ENCODE peak calls at places on chromosomes 1 and 21, in seven cellular contexts. A is IMR-90, P is mesenchymal stem cell, V is mesendoderm, R is neuronal stem cell, O is H1, U is H9. B is an unnamed sample.

GRCh38 chr21:45140346-45140940 is 66.1 kb downstream of the ADARB1 start:
- DNase-seq in V (peak), U (peak), A (peak), P (peak), R (peak), O (peak), B (peak)

GRCh38 chr1:238318294-238318908 is 427.7 kb upstream of the ZP4 start:
- DNase-seq in U (no peak), V (no peak), O (no peak), R (no peak), A (no peak), P (no peak), B (no peak)

GRCh38 chr1:209736467-209737117 is 19.3 kb upstream of the TRAF3IP3 start:
- DNase-seq in U (no peak), P (no peak), O (no peak), A (no peak), V (no peak), R (no peak), B (no peak)

GRCh38 chr1:154999651-155000474 is 2.7 kb upstream of the ZBTB7B start:
- DNase-seq in V (peak), R (no peak), U (peak), A (no peak), P (peak), O (no peak), B (peak)

GRCh38 chr1:41464886-41465285 is 19.6 kb downstream of the EDN2 start:
- DNase-seq in V (no peak), R (no peak), P (no peak), A (no peak), O (no peak), U (no peak), B (no peak)

GRCh38 chr1:150012611-150013010 is 2.1 kb upstream of the OTUD7B start:
- DNase-seq in O (no peak), U (no peak), A (peak), V (no peak), R (no peak), P (no peak), B (no peak)

GRCh38 chr1:85184245-85184644 is 16.6 kb downstream of the SYDE2 start:
- DNase-seq in A (no peak), V (no peak), U (no peak), O (no peak), P (no peak), R (no peak), B (no peak)

GRCh38 chr1:7267493-7267892 is 482.2 kb downstream of the CAMTA1 start:
- DNase-seq in O (no peak), P (peak), V (no peak), A (peak), U (no peak), R (no peak), B (no peak)

GRCh38 chr1:203828424-203828823 is 33.0 kb upstream of the SNRPE start:
- DNase-seq in V (no peak), A (no peak), R (no peak), P (no peak), O (no peak), U (no peak), B (no peak)

GRCh38 chr1:41030872-41031616 is 9.5 kb upstream of the SLFNL1 start:
- DNase-seq in P (no peak), R (no peak), O (no peak), A (no peak), U (no peak), V (no peak), B (no peak)

GRCh38 chr1:69835924-69836323 is 268.2 kb downstream of the LRRC7 start:
- DNase-seq in R (no peak), O (no peak), V (no peak), P (no peak), U (no peak), A (no peak), B (no peak)

GRCh38 chr1:88169939-88170338 is 514.1 kb upstream of the PKN2 start:
- DNase-seq in O (no peak), V (no peak), U (no peak), A (no peak), R (no peak), P (no peak), B (no peak)

GRCh38 chr1:88180449-88181108 is 503.5 kb upstream of the PKN2 start:
- DNase-seq in O (peak), P (peak), V (peak), U (peak), R (peak), A (peak), B (peak)

GRCh38 chr1:88175631-88176226 is 508.3 kb upstream of the PKN2 start:
- DNase-seq in O (no peak), V (no peak), A (peak), U (no peak), P (peak), R (no peak), B (no peak)

GRCh38 chr1:88179943-88180342 is 504.1 kb upstream of the PKN2 start:
- DNase-seq in V (peak), U (no peak), P (no peak), O (no peak), A (no peak), R (no peak), B (no peak)

DNA sequence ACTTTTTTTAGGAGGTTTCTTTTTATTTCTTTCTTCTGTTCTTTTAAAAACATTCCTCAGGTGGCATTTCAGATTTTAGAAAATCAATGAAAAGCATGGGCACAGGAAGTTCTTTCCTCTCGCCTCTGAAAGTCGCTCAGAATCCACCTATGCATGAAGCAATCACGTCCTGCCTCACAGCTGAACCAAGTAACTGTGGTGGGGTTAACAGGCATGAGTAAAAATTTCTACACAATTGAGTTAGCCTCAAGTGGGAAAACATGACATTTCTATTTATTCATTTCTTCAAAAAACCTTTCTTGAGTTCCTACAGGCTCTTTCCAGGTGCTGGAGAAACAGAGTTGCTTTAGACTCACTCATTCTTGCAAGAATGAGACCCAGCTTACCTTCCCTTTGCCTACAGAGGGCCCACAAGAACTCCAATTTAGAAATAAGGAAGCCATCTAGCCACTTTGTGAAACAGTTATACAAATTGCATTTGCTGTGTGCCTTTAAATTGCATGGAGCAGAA is 508.9 kb upstream of the PKN2 start:
- DNase-seq in A (no peak), V (no peak), P (no peak), O (no peak), R (no peak), U (no peak), B (no peak)
- H2BK5ac ChIP-seq in A (no peak), V (no peak), P (no peak), O (no peak), R (no peak), U (no peak), B (peak)

GRCh38 chr1:199901341-199901740 is 126.2 kb upstream of the NR5A2 start:
- DNase-seq in V (no peak), R (no peak), O (no peak), U (no peak), P (no peak), A (no peak), B (no peak)
- H2BK5ac ChIP-seq in V (no peak), R (no peak), O (no peak), U (no peak), P (no peak), A (no peak), B (no peak)

GRCh38 chr1:25515033-25515432 is 28.4 kb upstream of the LDLRAP1 start:
- DNase-seq in R (no peak), A (no peak), U (no peak), V (no peak), O (no peak), P (no peak), B (no peak)
- H2BK5ac ChIP-seq in R (no peak), A (no peak), U (no peak), V (no peak), O (no peak), P (no peak), B (no peak)

GRCh38 chr1:170273556-170274501 is 128.1 kb downstream of the NTMT2 start:
- DNase-seq in V (no peak), A (no peak), R (no peak), U (no peak), O (no peak), P (peak), B (no peak)

GRCh38 chr1:170267317-170267716 is 121.6 kb downstream of the NTMT2 start:
- DNase-seq in U (peak), O (peak), V (peak), P (peak), A (peak), R (no peak), B (no peak)

GRCh38 chr1:170271430-170271829 is 125.7 kb downstream of the NTMT2 start:
- DNase-seq in A (no peak), O (no peak), U (no peak), R (no peak), P (no peak), V (no peak), B (no peak)
- H2BK5ac ChIP-seq in A (no peak), O (no peak), U (no peak), R (no peak), P (no peak), V (no peak), B (no peak)

DNA sequence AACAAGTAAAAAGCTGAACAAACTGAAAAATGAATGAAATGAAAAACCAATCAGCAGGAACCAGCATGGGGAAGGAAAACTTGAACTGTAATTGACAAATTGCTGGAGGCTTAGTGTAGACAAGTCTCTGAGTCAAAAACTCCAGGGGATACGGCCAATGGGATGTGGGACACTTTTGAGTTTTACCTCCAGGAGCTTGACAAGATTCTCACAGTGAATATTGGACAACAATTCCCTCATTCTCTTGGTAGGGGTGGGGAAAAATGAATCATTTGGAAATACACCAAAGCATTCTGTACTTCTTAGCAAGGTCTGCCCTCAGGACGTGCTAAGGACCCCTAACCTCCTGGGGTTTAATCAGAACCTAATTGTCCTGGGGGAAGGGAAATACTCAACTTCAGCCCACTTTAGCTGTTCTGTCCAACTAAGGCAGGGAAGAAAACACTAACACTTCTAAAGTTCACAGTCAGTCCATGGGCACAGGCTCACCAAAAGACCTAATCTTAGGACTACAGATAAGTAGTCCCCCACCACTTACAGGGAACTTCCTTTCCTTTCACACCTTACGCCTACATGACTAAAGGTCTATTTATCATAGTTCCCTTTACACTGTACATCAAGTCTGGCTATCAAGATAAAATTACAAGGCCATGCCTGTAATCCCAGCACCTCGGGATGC is 60.7 kb upstream of the CDC42BPA start:
- DNase-seq in O (no peak), P (no peak), V (no peak), U (no peak), R (no peak), A (no peak), B (no peak)
- H2BK5ac ChIP-seq in O (no peak), P (no peak), V (no peak), U (no peak), R (no peak), A (no peak), B (no peak)

GRCh38 chr1:9763914-9764313 is 59.9 kb downstream of the CLSTN1 start:
- DNase-seq in R (no peak), V (no peak), U (no peak), A (no peak), O (no peak), P (no peak), B (no peak)

GRCh38 chr1:9770276-9770675 is 53.5 kb downstream of the CLSTN1 start:
- DNase-seq in U (no peak), A (no peak), O (no peak), P (no peak), R (no peak), V (no peak), B (no peak)

GRCh38 chr1:9766759-9767442 is 56.9 kb downstream of the CLSTN1 start:
- DNase-seq in U (no peak), R (no peak), O (no peak), P (peak), A (peak), V (peak), B (peak)

GRCh38 chr1:9767964-9768668 is 55.6 kb downstream of the CLSTN1 start:
- DNase-seq in A (no peak), O (no peak), U (no peak), R (no peak), V (no peak), P (no peak), B (peak)

DNA sequence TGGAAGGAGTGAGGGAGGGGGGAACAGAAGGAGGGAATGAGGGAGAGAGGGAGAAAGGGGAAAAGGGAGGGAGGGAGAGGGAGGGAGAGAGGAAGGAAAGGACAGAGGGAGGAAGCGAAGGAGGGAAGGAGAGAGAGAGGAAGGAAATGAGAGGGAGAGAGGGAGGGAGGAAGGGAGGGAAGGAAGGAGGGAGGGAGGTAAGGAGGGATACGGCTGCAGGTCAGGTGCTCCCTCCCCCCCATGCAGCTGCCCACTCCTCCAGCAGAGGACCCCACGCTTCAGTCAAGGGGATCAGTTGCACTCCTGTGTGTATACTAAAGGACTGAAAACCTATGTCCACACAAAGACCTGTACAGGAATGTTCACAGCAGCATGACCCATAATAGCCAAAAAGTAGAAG is 54.8 kb downstream of the CLSTN1 start:
- DNase-seq in P (no peak), A (no peak), V (no peak), O (no peak), U (no peak), R (no peak), B (no peak)
- H2BK5ac ChIP-seq in P (no peak), A (no peak), V (no peak), O (no peak), U (no peak), R (no peak), B (no peak)

DNA sequence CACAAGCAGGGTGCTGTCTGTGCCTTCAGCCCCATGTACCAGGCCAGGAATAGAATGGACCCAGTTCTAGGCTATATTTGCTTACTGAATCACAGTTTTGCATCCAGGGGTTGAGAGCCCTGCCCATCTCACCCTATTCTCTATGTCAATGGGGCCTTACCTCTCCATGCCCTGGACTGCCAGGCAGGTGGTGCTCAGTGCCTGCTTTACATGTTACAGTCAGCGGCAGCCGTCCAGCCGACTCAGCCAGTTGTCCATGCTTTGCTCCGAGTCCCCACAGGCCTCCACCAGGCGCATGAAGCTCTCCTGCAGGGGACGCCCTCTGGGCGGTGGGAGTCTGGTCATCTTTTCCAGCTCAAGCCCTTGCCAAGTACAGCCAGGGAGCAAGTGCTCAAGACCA is 12.2 kb upstream of the FAM167B start:
- DNase-seq in U (peak), R (no peak), V (no peak), A (no peak), P (no peak), O (no peak), B (no peak)
- H2BK5ac ChIP-seq in U (no peak), R (peak), V (no peak), A (peak), P (no peak), O (no peak), B (no peak)

DNA sequence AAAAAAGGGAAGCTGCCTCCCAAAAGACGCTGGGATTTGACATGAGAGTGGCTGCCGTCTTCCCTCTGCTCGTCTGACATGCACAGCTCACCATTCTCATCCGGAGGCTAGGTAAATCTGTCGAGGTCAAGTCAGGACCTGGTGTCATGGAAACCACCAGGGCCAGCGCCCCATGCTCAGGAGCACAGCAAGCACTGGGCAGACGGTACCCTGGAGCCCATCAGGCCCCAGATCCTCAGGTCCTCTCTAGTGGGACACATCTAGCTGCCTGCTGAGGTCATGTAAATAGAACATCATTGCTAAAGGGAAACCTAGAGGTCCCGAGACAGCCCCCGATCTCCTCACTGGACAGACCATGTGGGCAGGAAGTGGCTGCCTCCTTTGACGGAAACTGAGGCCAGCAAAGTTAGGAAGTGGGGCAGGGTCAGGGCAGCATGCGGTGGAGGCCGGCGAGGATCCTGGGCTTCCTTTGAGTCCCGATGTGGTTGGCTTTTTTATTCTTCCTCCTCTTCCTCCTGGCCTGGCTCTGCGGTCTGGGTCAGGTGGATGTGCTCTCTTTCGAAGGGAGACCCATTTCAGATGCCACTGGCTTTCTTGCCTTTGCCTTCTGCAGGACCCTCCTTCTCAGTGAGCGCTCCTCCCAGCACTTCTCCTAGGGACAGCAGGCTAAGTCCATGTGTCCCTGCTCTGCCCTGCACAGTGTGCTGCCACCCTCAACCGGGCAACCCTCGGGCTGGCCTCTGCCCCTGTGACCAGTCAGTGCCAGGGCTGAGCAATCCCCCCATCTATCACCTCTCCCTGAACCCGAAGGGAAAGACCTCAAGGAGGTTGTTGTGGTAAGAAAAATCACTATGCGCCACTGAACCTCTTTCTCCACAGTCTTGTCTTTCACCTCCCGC is 5.9 kb downstream of the AGT start:
- DNase-seq in U (no peak), V (no peak), A (no peak), R (no peak), O (no peak), P (no peak), B (no peak)
- H2BK5ac ChIP-seq in U (no peak), V (no peak), A (no peak), R (no peak), O (no peak), P (no peak), B (no peak)